ENCODE peak calls at places on chromosomes 7 and 10, in six cellular contexts. S is substantia nigra, M is SJSA1, N is RWPE2, Z is dorsolateral prefrontal cortex, K is transverse colon. V is an unnamed sample.

GRCh38 chr10:104993085-104993484 is 352.0 kb downstream of the SORCS3 start:
- DNase-seq in S (no peak), M (no peak), N (no peak), Z (no peak), K (no peak), V (no peak)

GRCh38 chr10:70757856-70758255 is 27.3 kb downstream of the TBATA start:
- DNase-seq in S (no peak), M (no peak), N (no peak), Z (peak; percentile 36), K (no peak), V (no peak)

GRCh38 chr10:11910102-11910501 is 86.9 kb downstream of the PROSER2 start:
- DNase-seq in S (no peak), M (no peak), N (no peak), Z (no peak), K (no peak), V (no peak)

GRCh38 chr7:151875862-151876111 is 1.1 kb downstream of the PRKAG2 start:
- DNase-seq in S (no peak), M (no peak), N (no peak), Z (no peak), K (no peak), V (no peak)

GRCh38 chr7:44185729-44186128 is 3.5 kb downstream of the GCK start:
- DNase-seq in S (no peak), M (no peak), N (no peak), Z (no peak), K (no peak), V (no peak)

GRCh38 chr10:63798599-63799498 is 277.6 kb downstream of the REEP3 start:
- DNase-seq in S (no peak), M (peak; percentile 91), N (no peak), Z (no peak), K (peak; percentile 33), V (no peak)

GRCh38 chr10:71975087-71975890 is 11.1 kb downstream of the CHST3 start:
- DNase-seq in S (peak; percentile 91), M (no peak), N (no peak), Z (peak; percentile 92), K (peak; percentile 55), V (peak; percentile 79)

GRCh38 chr7:157224627-157225026 is 85.9 kb downstream of the UBE3C start:
- DNase-seq in S (no peak), M (no peak), N (no peak), Z (no peak), K (no peak), V (no peak)

GRCh38 chr7:10779465-10780399 is 193.9 kb upstream of the PHF14 start:
- DNase-seq in S (no peak), M (no peak), N (peak; percentile 28), Z (no peak), K (no peak), V (no peak)

GRCh38 chr7:73397521-73397934 is 36.0 kb upstream of the FZD9 start:
- DNase-seq in S (no peak), M (no peak), N (no peak), Z (no peak), K (no peak), V (no peak)

GRCh38 chr10:70920519-70920918 is 32.2 kb upstream of the PCBD1 start:
- DNase-seq in S (no peak), M (no peak), N (no peak), Z (no peak), K (peak; percentile 61), V (no peak)

GRCh38 chr10:25522946-25523608 is 348.3 kb downstream of the GPR158 start:
- DNase-seq in S (no peak), M (peak; percentile 6), N (no peak), Z (no peak), K (no peak), V (no peak)

GRCh38 chr7:20320322-20320721 is 10.4 kb upstream of the ITGB8 start:
- DNase-seq in S (no peak), M (no peak), N (no peak), Z (no peak), K (no peak), V (no peak)

GRCh38 chr10:95214369-95214768 is 20.3 kb downstream of the ACSM6 start:
- DNase-seq in S (no peak), M (no peak), N (no peak), Z (no peak), K (no peak), V (no peak)

GRCh38 chr7:36677769-36678435 is 46.4 kb downstream of the AOAH start:
- DNase-seq in S (no peak), M (no peak), N (no peak), Z (no peak), K (no peak), V (no peak)

GRCh38 chr7:66043681-66044497 is 31.7 kb upstream of the ASL start:
- DNase-seq in S (peak; percentile 5), M (no peak), N (no peak), Z (peak; percentile 68), K (peak; percentile 72), V (peak; percentile 69)

GRCh38 chr7:36670585-36671431 is 53.5 kb downstream of the AOAH start:
- DNase-seq in S (peak; percentile 22), M (peak; percentile 63), N (no peak), Z (peak; percentile 60), K (peak; percentile 79), V (peak; percentile 19)

GRCh38 chr7:100881136-100881535 is 6.2 kb downstream of the SRRT start:
- DNase-seq in S (no peak), M (no peak), N (no peak), Z (no peak), K (no peak), V (no peak)

GRCh38 chr10:120946497-120946896 is 95.3 kb downstream of the WDR11 start:
- DNase-seq in S (no peak), M (no peak), N (no peak), Z (no peak), K (no peak), V (no peak)

GRCh38 chr10:20406607-20407188 is 490.4 kb downstream of the NEBL start:
- DNase-seq in S (peak; percentile 29), M (no peak), N (no peak), Z (no peak), K (no peak), V (no peak)

GRCh38 chr10:34184901-34185386 is 630.2 kb downstream of the PARD3 start:
- DNase-seq in S (no peak), M (peak; percentile 42), N (no peak), Z (no peak), K (no peak), V (no peak)

GRCh38 chr10:125035136-125035535 is 93.2 kb downstream of the ZRANB1 start:
- DNase-seq in S (no peak), M (peak; percentile 97), N (no peak), Z (no peak), K (no peak), V (no peak)

GRCh38 chr7:155710530-155710929 is 66.1 kb downstream of the RBM33 start:
- DNase-seq in S (no peak), M (no peak), N (no peak), Z (no peak), K (no peak), V (no peak)

GRCh38 chr7:98594787-98595186 is 22.3 kb upstream of the NPTX2 start:
- DNase-seq in S (no peak), M (no peak), N (no peak), Z (no peak), K (no peak), V (no peak)

GRCh38 chr7:98594348-98594747 is 22.7 kb upstream of the NPTX2 start:
- DNase-seq in S (no peak), M (no peak), N (no peak), Z (no peak), K (no peak), V (no peak)

GRCh38 chr7:98603010-98603777 is 13.9 kb upstream of the NPTX2 start:
- DNase-seq in S (no peak), M (no peak), N (no peak), Z (no peak), K (no peak), V (no peak)

GRCh38 chr7:98598846-98599615 is 18.1 kb upstream of the NPTX2 start:
- DNase-seq in S (no peak), M (no peak), N (no peak), Z (no peak), K (peak; percentile 57), V (no peak)

DNA sequence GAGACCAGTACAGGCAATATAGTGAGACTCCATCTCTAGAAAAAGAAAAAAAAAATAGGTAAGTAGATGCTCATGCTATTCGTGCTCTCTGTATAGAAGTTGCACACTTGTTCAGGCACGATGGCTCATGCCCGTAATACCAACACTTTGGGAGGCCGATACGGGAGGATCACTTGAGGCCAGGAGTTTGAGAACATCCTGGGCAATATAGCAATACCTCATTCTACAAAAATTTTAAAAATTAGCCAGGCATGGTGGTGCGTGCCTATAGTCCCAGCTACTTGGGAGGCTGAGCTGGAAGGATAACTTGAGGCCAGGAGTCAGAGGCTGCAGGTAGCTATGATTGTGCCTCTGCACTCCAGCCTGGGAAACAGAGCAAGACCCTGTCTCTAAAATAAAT is 17.2 kb upstream of the NPTX2 start:
- DNase-seq in S (no peak), M (no peak), N (no peak), Z (no peak), K (no peak), V (no peak)
- H3K27ac ChIP-seq in S (no peak overlapping the region), M (no peak overlapping the region), N (no peak overlapping the region), Z (no peak overlapping the region), K (no peak overlapping the region), V (no peak overlapping the region)

DNA sequence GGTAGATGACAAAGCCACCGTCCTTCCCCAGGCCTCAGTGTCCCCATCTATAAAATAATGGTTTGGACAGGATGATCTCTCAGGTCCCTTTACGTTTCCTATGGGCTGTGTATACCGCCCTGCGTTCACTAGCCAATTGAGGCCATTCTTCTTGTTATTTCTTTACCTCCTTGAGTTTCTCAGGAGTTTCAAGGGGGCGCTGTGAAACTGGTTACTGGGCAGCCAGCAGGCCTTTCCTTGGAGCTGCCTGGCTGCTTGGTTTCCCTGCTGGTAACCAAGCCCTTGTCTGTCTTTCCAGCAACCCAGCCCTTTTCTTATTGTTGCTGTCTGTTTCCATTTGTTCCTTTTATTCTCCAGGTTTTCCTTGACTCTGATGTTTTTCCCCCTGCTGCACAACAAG is 26.9 kb downstream of the FGF8 start:
- DNase-seq in S (no peak), M (no peak), N (no peak), Z (no peak), K (no peak), V (no peak)
- H3K27ac ChIP-seq in S (no peak overlapping the region), M (no peak overlapping the region), N (no peak overlapping the region), Z (peak overlapping the region; percentile 19), K (no peak overlapping the region), V (no peak overlapping the region)

DNA sequence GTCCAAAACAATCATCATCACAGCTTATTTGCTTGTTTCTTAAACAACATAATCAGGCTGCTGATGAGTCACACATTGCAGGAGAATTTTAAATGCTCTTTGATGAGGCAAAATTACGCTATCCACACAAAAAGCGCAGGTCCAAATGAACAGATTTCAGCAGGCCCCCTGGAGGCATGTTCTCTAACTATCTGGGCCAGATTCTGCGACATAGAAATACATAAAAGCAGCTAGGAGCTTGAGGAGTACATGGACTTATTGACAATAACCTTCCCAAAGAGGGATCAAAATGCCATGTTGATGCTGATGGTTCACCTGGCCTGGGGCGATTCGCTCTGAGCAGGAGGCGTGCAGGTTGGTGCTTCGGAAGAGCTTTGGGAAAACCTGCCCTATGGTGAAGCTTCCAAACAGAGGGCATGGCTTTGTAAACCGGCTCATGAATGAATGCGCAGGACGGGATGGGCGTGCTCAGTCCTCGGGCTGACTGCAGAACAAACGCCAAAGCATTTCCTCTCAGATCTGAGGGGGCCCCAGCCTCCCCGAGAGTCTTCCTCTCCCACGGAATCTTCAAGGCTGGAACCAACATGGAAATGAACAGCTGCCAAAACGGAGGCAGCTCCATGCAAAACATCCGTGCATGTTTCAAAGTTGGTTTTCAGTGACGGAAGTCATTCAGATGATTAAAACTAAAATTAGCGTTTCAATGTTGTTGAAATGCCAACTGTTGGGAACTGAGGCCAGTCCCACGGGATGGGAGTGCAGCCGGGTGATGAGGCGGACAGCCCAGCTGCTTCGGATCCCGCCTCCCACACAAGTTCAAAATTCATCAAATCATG is 179.6 kb downstream of the TCERG1L start:
- DNase-seq in S (no peak), M (no peak), N (no peak), Z (no peak), K (no peak), V (no peak)
- H3K27ac ChIP-seq in S (no peak overlapping the region), M (no peak overlapping the region), N (no peak overlapping the region), Z (no peak overlapping the region), K (no peak overlapping the region), V (no peak overlapping the region)

GRCh38 chr10:50619882-50620281 is 3.9 kb downstream of the SGMS1 start:
- DNase-seq in S (no peak), M (no peak), N (no peak), Z (peak; percentile 49), K (no peak), V (peak; percentile 69)
- H3K27ac ChIP-seq in S (peak overlapping the region; percentile 63), M (no peak overlapping the region), N (no peak overlapping the region), Z (peak overlapping the region; percentile 61), K (peak overlapping the region; percentile 27), V (peak overlapping the region; percentile 64)